ENCODE peak calls at places on chromosomes 1 and 21, in six cellular contexts. One of them, this sample, is unnamed.
A peak's percentile ranks its signal among the peaks of the same experiment; 100 is the strongest.

GRCh38 chr1:26281091-26281958 is 1.4 kb downstream of the SH3BGRL3 start:
- DNase-seq in body of pancreas: no peak
- DNase-seq in endothelial cell of umbilical vein: no peak
- DNase-seq in stomach: no peak
- DNase-seq in IMR-90: no peak
- DNase-seq in upper lobe of left lung: peak; percentile 44
- DNase-seq in this sample: no peak

GRCh38 chr1:205517763-205518162 is 13.3 kb downstream of the CDK18 start:
- DNase-seq in body of pancreas: no peak
- DNase-seq in endothelial cell of umbilical vein: no peak
- DNase-seq in stomach: no peak
- DNase-seq in IMR-90: no peak
- DNase-seq in upper lobe of left lung: no peak
- DNase-seq in this sample: no peak

GRCh38 chr1:4425892-4426291 is 228.5 kb upstream of the AJAP1 start:
- DNase-seq in body of pancreas: no peak
- DNase-seq in endothelial cell of umbilical vein: no peak
- DNase-seq in stomach: no peak
- DNase-seq in IMR-90: no peak
- DNase-seq in upper lobe of left lung: no peak
- DNase-seq in this sample: no peak

GRCh38 chr1:42935313-42935624 is 23.4 kb downstream of the SLC2A1 start:
- DNase-seq in body of pancreas: no peak
- DNase-seq in endothelial cell of umbilical vein: no peak
- DNase-seq in stomach: peak; percentile 43
- DNase-seq in IMR-90: no peak
- DNase-seq in upper lobe of left lung: no peak
- DNase-seq in this sample: peak; percentile 18

GRCh38 chr1:41862411-41863221 is 56.1 kb downstream of the HIVEP3 start:
- DNase-seq in body of pancreas: no peak
- DNase-seq in endothelial cell of umbilical vein: peak; percentile 76
- DNase-seq in stomach: no peak
- DNase-seq in IMR-90: peak; percentile 91
- DNase-seq in upper lobe of left lung: no peak
- DNase-seq in this sample: no peak

GRCh38 chr1:32861904-32862698 is 8.6 kb downstream of the FNDC5 start:
- DNase-seq in body of pancreas: no peak
- DNase-seq in endothelial cell of umbilical vein: no peak
- DNase-seq in stomach: no peak
- DNase-seq in IMR-90: peak; percentile 19
- DNase-seq in upper lobe of left lung: no peak
- DNase-seq in this sample: no peak

GRCh38 chr1:100866041-100866900 is 28.4 kb downstream of the EXTL2 start:
- DNase-seq in body of pancreas: no peak
- DNase-seq in endothelial cell of umbilical vein: peak; percentile 78
- DNase-seq in stomach: no peak
- DNase-seq in IMR-90: peak; percentile 70
- DNase-seq in upper lobe of left lung: no peak
- DNase-seq in this sample: no peak

GRCh38 chr1:77966291-77966690 is 12.6 kb downstream of the FUBP1 start:
- DNase-seq in body of pancreas: no peak
- DNase-seq in endothelial cell of umbilical vein: no peak
- DNase-seq in stomach: no peak
- DNase-seq in IMR-90: no peak
- DNase-seq in upper lobe of left lung: no peak
- DNase-seq in this sample: no peak

GRCh38 chr1:54309631-54310366 is 96.4 kb downstream of the SSBP3 start:
- DNase-seq in body of pancreas: no peak
- DNase-seq in endothelial cell of umbilical vein: no peak
- DNase-seq in stomach: no peak
- DNase-seq in IMR-90: no peak
- DNase-seq in upper lobe of left lung: no peak
- DNase-seq in this sample: no peak

GRCh38 chr1:155125946-155126493 is 1.7 kb upstream of the EFNA1 start:
- DNase-seq in body of pancreas: peak; percentile 76
- DNase-seq in endothelial cell of umbilical vein: peak; percentile 32
- DNase-seq in stomach: peak; percentile 91
- DNase-seq in IMR-90: no peak
- DNase-seq in upper lobe of left lung: peak; percentile 91
- DNase-seq in this sample: peak; percentile 58

GRCh38 chr1:245971711-245972085 is 535.4 kb downstream of the SMYD3 start:
- DNase-seq in body of pancreas: no peak
- DNase-seq in endothelial cell of umbilical vein: no peak
- DNase-seq in stomach: no peak
- DNase-seq in IMR-90: peak; percentile 54
- DNase-seq in upper lobe of left lung: no peak
- DNase-seq in this sample: no peak

GRCh38 chr1:8155528-8156186 is 129.5 kb upstream of the ERRFI1 start:
- DNase-seq in body of pancreas: no peak
- DNase-seq in endothelial cell of umbilical vein: no peak
- DNase-seq in stomach: peak; percentile 34
- DNase-seq in IMR-90: peak; percentile 31
- DNase-seq in upper lobe of left lung: no peak
- DNase-seq in this sample: no peak

GRCh38 chr1:43991476-43992231 is at the start of gene CCDC24:
- DNase-seq in body of pancreas: peak; percentile 90
- DNase-seq in endothelial cell of umbilical vein: peak; percentile 59
- DNase-seq in stomach: peak; percentile 91
- DNase-seq in IMR-90: peak; percentile 67
- DNase-seq in upper lobe of left lung: peak; percentile 96
- DNase-seq in this sample: peak; percentile 77

GRCh38 chr21:46474365-46474764 is 15.7 kb downstream of the DIP2A start:
- DNase-seq in body of pancreas: no peak
- DNase-seq in endothelial cell of umbilical vein: no peak
- DNase-seq in stomach: no peak
- DNase-seq in IMR-90: no peak
- DNase-seq in upper lobe of left lung: no peak
- DNase-seq in this sample: no peak

GRCh38 chr1:196180847-196181593 is 427.2 kb downstream of the KCNT2 start:
- DNase-seq in body of pancreas: no peak
- DNase-seq in endothelial cell of umbilical vein: peak; percentile 94
- DNase-seq in stomach: no peak
- DNase-seq in IMR-90: peak; percentile 98
- DNase-seq in upper lobe of left lung: no peak
- DNase-seq in this sample: no peak

GRCh38 chr1:95002657-95003432 is 69.9 kb downstream of the ALG14 start:
- DNase-seq in body of pancreas: no peak
- DNase-seq in endothelial cell of umbilical vein: peak; percentile 51
- DNase-seq in stomach: no peak
- DNase-seq in IMR-90: peak; percentile 39
- DNase-seq in upper lobe of left lung: no peak
- DNase-seq in this sample: no peak

GRCh38 chr1:78070758-78071157 is 25.0 kb downstream of the GIPC2 start:
- DNase-seq in body of pancreas: no peak
- DNase-seq in endothelial cell of umbilical vein: peak; percentile 87
- DNase-seq in stomach: no peak
- DNase-seq in IMR-90: peak; percentile 94
- DNase-seq in upper lobe of left lung: no peak
- DNase-seq in this sample: no peak

GRCh38 chr1:147169171-147169570 is 3.1 kb downstream of the PRKAB2 start:
- DNase-seq in body of pancreas: no peak
- DNase-seq in endothelial cell of umbilical vein: no peak
- DNase-seq in stomach: no peak
- DNase-seq in IMR-90: no peak
- DNase-seq in upper lobe of left lung: no peak
- DNase-seq in this sample: no peak

GRCh38 chr1:35844826-35845225 is 37.0 kb downstream of the AGO4 start:
- DNase-seq in body of pancreas: no peak
- DNase-seq in endothelial cell of umbilical vein: no peak
- DNase-seq in stomach: no peak
- DNase-seq in IMR-90: no peak
- DNase-seq in upper lobe of left lung: no peak
- DNase-seq in this sample: no peak

GRCh38 chr1:29876902-29877301 is 640.6 kb downstream of the PTPRU start:
- DNase-seq in body of pancreas: no peak
- DNase-seq in endothelial cell of umbilical vein: no peak
- DNase-seq in stomach: no peak
- DNase-seq in IMR-90: no peak
- DNase-seq in upper lobe of left lung: no peak
- DNase-seq in this sample: no peak

GRCh38 chr1:29876441-29876840 is 640.1 kb downstream of the PTPRU start:
- DNase-seq in body of pancreas: no peak
- DNase-seq in endothelial cell of umbilical vein: no peak
- DNase-seq in stomach: no peak
- DNase-seq in IMR-90: no peak
- DNase-seq in upper lobe of left lung: no peak
- DNase-seq in this sample: no peak

GRCh38 chr1:29878501-29878900 is 642.2 kb downstream of the PTPRU start:
- DNase-seq in body of pancreas: no peak
- DNase-seq in endothelial cell of umbilical vein: no peak
- DNase-seq in stomach: no peak
- DNase-seq in IMR-90: no peak
- DNase-seq in upper lobe of left lung: no peak
- DNase-seq in this sample: no peak

GRCh38 chr1:29875557-29876028 is 639.3 kb downstream of the PTPRU start:
- DNase-seq in body of pancreas: no peak
- DNase-seq in endothelial cell of umbilical vein: peak; percentile 44
- DNase-seq in stomach: no peak
- DNase-seq in IMR-90: no peak
- DNase-seq in upper lobe of left lung: no peak
- DNase-seq in this sample: no peak

GRCh38 chr1:29879217-29879616 is 642.9 kb downstream of the PTPRU start:
- DNase-seq in body of pancreas: no peak
- DNase-seq in endothelial cell of umbilical vein: no peak
- DNase-seq in stomach: no peak
- DNase-seq in IMR-90: no peak
- DNase-seq in upper lobe of left lung: no peak
- DNase-seq in this sample: no peak
- TF ChIP-seq CTCF in body of pancreas: no peak
- TF ChIP-seq CTCF in endothelial cell of umbilical vein: no peak
- TF ChIP-seq CTCF in stomach: no peak
- TF ChIP-seq CTCF in IMR-90: no peak
- TF ChIP-seq CTCF in upper lobe of left lung: no peak
- TF ChIP-seq CTCF in this sample: no peak

DNA sequence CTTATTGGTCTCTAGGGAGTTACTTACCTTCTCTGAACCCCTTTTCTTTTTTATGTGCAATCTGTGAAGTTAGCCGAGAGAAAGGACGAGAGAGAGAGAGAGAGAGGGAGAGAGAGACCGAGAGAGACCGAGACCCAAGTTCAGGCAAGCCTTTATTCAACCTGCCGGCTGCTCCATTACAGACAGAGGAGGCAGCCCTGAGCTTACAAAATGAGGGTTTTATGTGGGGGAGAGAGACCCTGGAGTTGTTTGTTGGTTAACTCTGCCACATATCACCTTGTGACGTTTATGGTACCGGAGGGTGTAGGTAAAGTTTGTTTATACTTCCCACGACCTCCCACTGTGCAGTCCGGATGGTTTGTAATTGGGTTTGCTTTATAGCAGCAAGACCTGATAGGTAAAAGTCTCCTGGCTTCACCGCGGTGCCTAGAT is 1.5 kb upstream of the MCOLN3 start:
- DNase-seq in body of pancreas: no peak
- DNase-seq in endothelial cell of umbilical vein: no peak
- DNase-seq in stomach: no peak
- DNase-seq in IMR-90: no peak
- DNase-seq in upper lobe of left lung: no peak
- DNase-seq in this sample: no peak
- H3K4me1 ChIP-seq in body of pancreas: peaks cover 16% of the 10 kb centered on the region
- H3K4me1 ChIP-seq in endothelial cell of umbilical vein: no peaks in the 10 kb centered on the region
- H3K4me1 ChIP-seq in stomach: peaks cover 23% of the 10 kb centered on the region
- H3K4me1 ChIP-seq in IMR-90: no peaks in the 10 kb centered on the region
- H3K4me1 ChIP-seq in upper lobe of left lung: peaks cover 15% of the 10 kb centered on the region
- H3K4me1 ChIP-seq in this sample: peaks cover 21% of the 10 kb centered on the region

DNA sequence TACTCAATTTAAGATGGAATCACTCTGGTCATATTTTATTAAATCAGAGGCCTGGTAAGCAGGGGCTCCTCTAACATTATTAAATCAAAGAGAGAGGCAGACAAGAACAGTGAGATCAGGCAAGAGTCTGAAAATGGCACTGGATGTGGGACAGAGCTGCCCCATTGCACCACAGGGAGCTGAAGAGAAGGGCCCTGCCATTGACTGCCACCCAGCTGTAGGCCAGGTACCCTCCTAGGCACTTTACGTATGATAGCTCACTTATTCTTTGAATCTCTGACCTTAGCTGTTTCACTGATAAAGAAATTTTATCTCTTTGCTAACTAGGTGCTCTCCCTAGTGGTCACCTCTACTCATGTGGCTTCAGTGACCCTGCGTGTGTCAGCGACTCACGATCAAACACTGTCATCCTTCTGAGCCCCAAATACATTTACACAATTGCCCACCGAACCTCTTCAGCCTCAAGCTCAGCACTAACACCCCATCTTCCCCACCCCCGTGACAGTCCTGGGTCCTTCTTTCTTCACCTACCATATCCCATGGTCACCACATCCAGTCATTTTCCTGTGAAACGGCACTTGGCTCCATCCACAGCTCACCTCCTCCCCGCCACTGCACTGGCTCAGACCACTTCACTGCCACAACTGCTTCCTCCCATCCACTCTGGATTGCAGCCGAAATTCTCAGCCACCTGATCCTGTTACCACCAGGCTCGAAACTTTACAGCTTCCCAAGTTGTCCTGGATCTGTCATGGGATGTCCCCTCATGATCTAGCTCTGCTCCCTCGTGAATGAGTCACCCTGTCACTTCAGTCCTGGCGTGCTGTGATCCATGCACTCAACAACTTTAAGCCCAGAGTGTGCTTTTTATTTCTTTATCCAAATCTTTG is 97.3 kb upstream of the SYT6 start:
- DNase-seq in body of pancreas: no peak
- DNase-seq in endothelial cell of umbilical vein: no peak
- DNase-seq in stomach: no peak
- DNase-seq in IMR-90: no peak
- DNase-seq in upper lobe of left lung: no peak
- DNase-seq in this sample: no peak
- TF ChIP-seq POLR2A in body of pancreas: no peak
- TF ChIP-seq POLR2A in endothelial cell of umbilical vein: no peak
- TF ChIP-seq POLR2A in stomach: no peak
- TF ChIP-seq POLR2A in IMR-90: no peak
- TF ChIP-seq POLR2A in upper lobe of left lung: no peak
- TF ChIP-seq POLR2A in this sample: no peak

GRCh38 chr1:152036316-152037216 is at the start of gene S100A11:
- DNase-seq in body of pancreas: peak; percentile 91
- DNase-seq in endothelial cell of umbilical vein: peak; percentile 73
- DNase-seq in stomach: peak; percentile 93
- DNase-seq in IMR-90: peak; percentile 82
- DNase-seq in upper lobe of left lung: peak; percentile 97
- DNase-seq in this sample: peak; percentile 88
- TF ChIP-seq CTCF in body of pancreas: no peak
- TF ChIP-seq CTCF in endothelial cell of umbilical vein: no peak
- TF ChIP-seq CTCF in stomach: no peak
- TF ChIP-seq CTCF in IMR-90: no peak
- TF ChIP-seq CTCF in upper lobe of left lung: no peak
- TF ChIP-seq CTCF in this sample: peak; percentile 26

GRCh38 chr1:2258996-2259395 is 30.9 kb downstream of the SKI start:
- DNase-seq in body of pancreas: no peak
- DNase-seq in endothelial cell of umbilical vein: no peak
- DNase-seq in stomach: no peak
- DNase-seq in IMR-90: no peak
- DNase-seq in upper lobe of left lung: peak; percentile 78
- DNase-seq in this sample: no peak
- H3K4me1 ChIP-seq in body of pancreas: no peaks in the 10 kb centered on the region
- H3K4me1 ChIP-seq in endothelial cell of umbilical vein: peaks cover 9% of the 10 kb centered on the region
- H3K4me1 ChIP-seq in stomach: peaks cover 80% of the 10 kb centered on the region
- H3K4me1 ChIP-seq in IMR-90: peaks cover 10% of the 10 kb centered on the region
- H3K4me1 ChIP-seq in upper lobe of left lung: peaks cover 47% of the 10 kb centered on the region
- H3K4me1 ChIP-seq in this sample: peaks cover 43% of the 10 kb centered on the region